ENCODE peak calls at places on chromosomes 1 and 21, in nine cellular contexts. K is ovary; I is stimulated activated effector memory CD8-positive, alpha-beta T cell treated with anti-CD3 and anti-CD28 coated beads, Interleukin-12 subunit alpha, Interleukin-12 subunit beta, amount 100 ng/mL, for 72 hours; P is OCI-LY7; R is CD8-positive, alpha-beta memory T cell; S is iris pigment epithelial cell; Q is AG04450; O is astrocyte of the hippocampus; N is AG08396. M is an unnamed sample.

GRCh38 chr1:209603877-209604276 is 20.4 kb downstream of the CAMK1G start:
- DNase-seq in K (no peak), I (no peak), P (no peak), R (no peak), S (no peak), Q (no peak), O (no peak), N (no peak), M (no peak)

GRCh38 chr1:190479537-190479936 is 1.9 kb upstream of the BRINP3 start:
- DNase-seq in K (no peak), I (no peak), P (no peak), R (no peak), S (no peak), Q (no peak), O (no peak), N (no peak), M (no peak)

GRCh38 chr1:156160744-156161181 is 7.4 kb downstream of the SEMA4A start:
- DNase-seq in K (peak), I (peak), P (no peak), R (peak), S (peak), Q (peak), O (peak), N (peak), M (no peak)

GRCh38 chr1:1630191-1630964 is 1.6 kb upstream of the MMP23B start:
- DNase-seq in K (peak), I (peak), P (peak), R (peak), S (peak), Q (no peak), O (peak), N (peak), M (peak)

GRCh38 chr21:46286668-46286982 is 483 bp downstream of the YBEY start:
- DNase-seq in K (no peak), I (no peak), P (no peak), R (no peak), S (no peak), Q (no peak), O (no peak), N (peak), M (no peak)

GRCh38 chr1:186884266-186884665 is 55.5 kb downstream of the PLA2G4A start:
- DNase-seq in K (no peak), I (no peak), P (no peak), R (no peak), S (peak), Q (no peak), O (no peak), N (peak), M (no peak)

GRCh38 chr1:18380288-18380687 is 100.4 kb upstream of the KLHDC7A start:
- DNase-seq in K (no peak), I (no peak), P (no peak), R (no peak), S (no peak), Q (no peak), O (no peak), N (no peak), M (no peak)

GRCh38 chr1:94755675-94756074 is 64.5 kb upstream of the SLC44A3 start:
- DNase-seq in K (peak), I (no peak), P (peak), R (no peak), S (peak), Q (peak), O (peak), N (peak), M (peak)

GRCh38 chr1:203769505-203770343 is 4.7 kb downstream of the LAX1 start:
- DNase-seq in K (peak), I (no peak), P (no peak), R (no peak), S (peak), Q (peak), O (peak), N (peak), M (peak)

GRCh38 chr1:24707659-24708058 is 37.6 kb upstream of the CLIC4 start:
- DNase-seq in K (no peak), I (no peak), P (no peak), R (no peak), S (peak), Q (no peak), O (peak), N (no peak), M (no peak)

GRCh38 chr21:30168086-30168485 is 1.5 kb upstream of the CLDN17 start:
- DNase-seq in K (no peak), I (no peak), P (no peak), R (no peak), S (no peak), Q (no peak), O (no peak), N (no peak), M (no peak)

GRCh38 chr1:65846911-65847310 is 54.2 kb downstream of the PDE4B start:
- DNase-seq in K (no peak), I (no peak), P (no peak), R (no peak), S (no peak), Q (no peak), O (no peak), N (no peak), M (no peak)

GRCh38 chr1:119132179-119132578 is 8.3 kb downstream of the WARS2 start:
- DNase-seq in K (no peak), I (no peak), P (no peak), R (no peak), S (no peak), Q (no peak), O (no peak), N (no peak), M (no peak)

GRCh38 chr1:12015001-12015491 is 4.3 kb upstream of the MIIP start:
- DNase-seq in K (no peak), I (no peak), P (no peak), R (no peak), S (peak), Q (no peak), O (no peak), N (no peak), M (no peak)

GRCh38 chr1:25715888-25716287 is 84.1 kb upstream of the SELENON start:
- DNase-seq in K (no peak), I (no peak), P (no peak), R (no peak), S (no peak), Q (no peak), O (no peak), N (no peak), M (no peak)

GRCh38 chr1:26285366-26286063 is 5.6 kb downstream of the SH3BGRL3 start:
- DNase-seq in K (no peak), I (no peak), P (peak), R (no peak), S (no peak), Q (no peak), O (no peak), N (no peak), M (no peak)

GRCh38 chr1:34977858-34978257 is 7.3 kb downstream of the TMEM35B start:
- DNase-seq in K (no peak), I (no peak), P (no peak), R (no peak), S (peak), Q (no peak), O (no peak), N (no peak), M (no peak)

GRCh38 chr1:183103577-183103976 is 80.4 kb downstream of the LAMC1 start:
- DNase-seq in K (no peak), I (no peak), P (no peak), R (no peak), S (no peak), Q (no peak), O (no peak), N (no peak), M (no peak)

GRCh38 chr1:161216945-161217712 is 2.0 kb downstream of the FCER1G start:
- DNase-seq in K (no peak), I (no peak), P (peak), R (no peak), S (peak), Q (no peak), O (peak), N (no peak), M (peak)

GRCh38 chr1:21229246-21230000 is 52.7 kb upstream of the EIF4G3 start:
- DNase-seq in K (no peak), I (no peak), P (no peak), R (no peak), S (peak), Q (no peak), O (no peak), N (no peak), M (no peak)

GRCh38 chr1:53274026-53274425 is 35.7 kb upstream of the MAGOH start:
- DNase-seq in K (no peak), I (no peak), P (no peak), R (no peak), S (no peak), Q (no peak), O (no peak), N (no peak), M (no peak)

GRCh38 chr21:42460391-42461184 is 35.4 kb downstream of the RSPH1 start:
- DNase-seq in K (no peak), I (no peak), P (peak), R (no peak), S (no peak), Q (no peak), O (no peak), N (no peak), M (no peak)

GRCh38 chr21:38628426-38628825 is 130.1 kb upstream of the ERG start:
- DNase-seq in K (no peak), I (no peak), P (no peak), R (no peak), S (no peak), Q (no peak), O (no peak), N (no peak), M (no peak)

GRCh38 chr1:20589331-20590312 is 725 bp downstream of the CDA start:
- DNase-seq in K (peak), I (no peak), P (no peak), R (no peak), S (peak), Q (peak), O (no peak), N (peak), M (peak)

GRCh38 chr1:53485478-53486394 is 26.5 kb downstream of the DMRTB1 start:
- DNase-seq in K (peak), I (peak), P (peak), R (peak), S (peak), Q (peak), O (peak), N (peak), M (no peak)

GRCh38 chr21:38468989-38469388 is 29.3 kb downstream of the ERG start:
- DNase-seq in K (no peak), I (no peak), P (no peak), R (no peak), S (no peak), Q (no peak), O (no peak), N (no peak), M (no peak)

GRCh38 chr1:62325076-62325475 is 5.8 kb upstream of the KANK4 start:
- DNase-seq in K (no peak), I (no peak), P (no peak), R (no peak), S (peak), Q (no peak), O (peak), N (no peak), M (no peak)

GRCh38 chr21:45748593-45748992 is 105.1 kb downstream of the PCBP3 start:
- DNase-seq in K (no peak), I (no peak), P (no peak), R (no peak), S (no peak), Q (no peak), O (no peak), N (no peak), M (no peak)

GRCh38 chr1:226702318-226702956 is 36.6 kb downstream of the ITPKB start:
- DNase-seq in K (peak), I (no peak), P (no peak), R (no peak), S (peak), Q (peak), O (peak), N (peak), M (no peak)

GRCh38 chr1:66542811-66543767 is 9.1 kb downstream of the SGIP1 start:
- DNase-seq in K (peak), I (no peak), P (no peak), R (no peak), S (peak), Q (peak), O (peak), N (peak), M (no peak)

GRCh38 chr1:22053018-22053860 is 730 bp downstream of the CDC42 start:
- DNase-seq in K (peak), I (peak), P (peak), R (peak), S (peak), Q (peak), O (peak), N (peak), M (peak)

GRCh38 chr1:184935919-184936798 is 38.1 kb downstream of the NIBAN1 start:
- DNase-seq in K (no peak), I (no peak), P (no peak), R (no peak), S (no peak), Q (no peak), O (no peak), N (no peak), M (no peak)

GRCh38 chr1:150065184-150065871 is 2.2 kb upstream of the VPS45 start:
- DNase-seq in K (no peak), I (no peak), P (no peak), R (no peak), S (peak), Q (no peak), O (peak), N (peak), M (no peak)

GRCh38 chr1:15501208-15502032 is 22.6 kb downstream of the CASP9 start:
- DNase-seq in K (peak), I (peak), P (peak), R (peak), S (peak), Q (no peak), O (peak), N (peak), M (peak)

GRCh38 chr1:108512239-108513071 is 47.4 kb upstream of the EEIG2 start:
- DNase-seq in K (no peak), I (no peak), P (peak), R (no peak), S (peak), Q (peak), O (peak), N (peak), M (no peak)

GRCh38 chr1:64004451-64004850 is 199.0 kb upstream of the UBE2U start:
- DNase-seq in K (no peak), I (no peak), P (no peak), R (no peak), S (peak), Q (no peak), O (peak), N (no peak), M (no peak)

GRCh38 chr1:228366062-228366850 is 40.4 kb downstream of the TRIM11 start:
- DNase-seq in K (peak), I (no peak), P (no peak), R (no peak), S (no peak), Q (no peak), O (no peak), N (no peak), M (peak)

M was measured in CD14-positive monocyte.